ENCODE peak calls at places on chromosomes 4 and X, in four cellular contexts. D is GM13977, H is GM06990, W is ovary. R is an unnamed sample.

GRCh38 chr4:1047976-1048780 is 36.8 kb downstream of the FGFRL1 start:
- DNase-seq in D (no peak), H (no peak), W (peak), R (peak)

GRCh38 chr4:184907216-184907615 is 81.4 kb upstream of the ACSL1 start:
- DNase-seq in D (no peak), H (no peak), W (no peak), R (no peak)

GRCh38 chrX:78029663-78030062 is 60.2 kb upstream of the PGAM4 start:
- DNase-seq in D (no peak), H (no peak), W (peak), R (no peak)

GRCh38 chrX:39960219-39960618 is 137.5 kb downstream of the BCOR start:
- DNase-seq in D (no peak), H (no peak), W (no peak), R (no peak)

GRCh38 chr4:184274288-184274951 is 56.7 kb upstream of the ENPP6 start:
- DNase-seq in D (no peak), H (no peak), W (no peak), R (no peak)

GRCh38 chrX:84487365-84488353 is 14.6 kb downstream of the HDX start:
- DNase-seq in D (peak), H (peak), W (no peak), R (no peak)

GRCh38 chr4:169795585-169795984 is 37.8 kb upstream of the HPF1 start:
- DNase-seq in D (no peak), H (no peak), W (no peak), R (no peak)

GRCh38 chrX:267771-268261 is 13.4 kb upstream of the PLCXD1 start:
- DNase-seq in D (no peak), H (no peak), W (no peak), R (no peak)

GRCh38 chr4:57282556-57283310 is 172.5 kb upstream of the IGFBP7 start:
- DNase-seq in D (no peak), H (no peak), W (no peak), R (no peak)

GRCh38 chrX:148893395-148893794 is 393.0 kb downstream of the AFF2 start:
- DNase-seq in D (no peak), H (no peak), W (no peak), R (no peak)

GRCh38 chr4:41877020-41877796 is 58.0 kb upstream of the TMEM33 start:
- DNase-seq in D (no peak), H (no peak), W (no peak), R (no peak)

GRCh38 chr4:73653695-73654106 is 33.5 kb upstream of the RASSF6 start:
- DNase-seq in D (peak), H (peak), W (no peak), R (no peak)

GRCh38 chr4:8224596-8225289 is 25.7 kb downstream of the SH3TC1 start:
- DNase-seq in D (no peak), H (no peak), W (no peak), R (no peak)

GRCh38 chrX:8639949-8640348 is 92.0 kb downstream of the ANOS1 start:
- DNase-seq in D (no peak), H (no peak), W (no peak), R (no peak)

GRCh38 chr4:120724656-120725055 is 197.9 kb downstream of the PRDM5 start:
- DNase-seq in D (no peak), H (no peak), W (no peak), R (no peak)

GRCh38 chrX:137031517-137032377 is 2.0 kb downstream of the GPR101 start:
- DNase-seq in D (peak), H (peak), W (no peak), R (peak)

GRCh38 chrX:2748171-2748814 is 3.5 kb upstream of the XG start:
- DNase-seq in D (no peak), H (no peak), W (no peak), R (no peak)

GRCh38 chr4:182147391-182147790 is 95.8 kb upstream of the TENM3 start:
- DNase-seq in D (no peak), H (no peak), W (no peak), R (no peak)

GRCh38 chrX:114774691-114775090 is 190.8 kb downstream of the HTR2C start:
- DNase-seq in D (no peak), H (no peak), W (no peak), R (no peak)

GRCh38 chr4:111650553-111651183 is 494.6 kb upstream of the FAM241A start:
- DNase-seq in D (no peak), H (no peak), W (no peak), R (no peak)

GRCh38 chr4:105296672-105297071 is 150.0 kb downstream of the TET2 start:
- DNase-seq in D (no peak), H (no peak), W (no peak), R (no peak)

GRCh38 chr4:81627617-81628016 is 155.9 kb upstream of the RASGEF1B start:
- DNase-seq in D (no peak), H (no peak), W (no peak), R (no peak)

GRCh38 chr4:143178923-143179322 is 5.8 kb upstream of the USP38 start:
- DNase-seq in D (no peak), H (no peak), W (no peak), R (no peak)

GRCh38 chr4:7344650-7345049 is 90.1 kb downstream of the PSAPL1 start:
- DNase-seq in D (no peak), H (no peak), W (no peak), R (no peak)

GRCh38 chr4:124144302-124144701 is 568.2 kb downstream of the ANKRD50 start:
- DNase-seq in D (no peak), H (no peak), W (no peak), R (no peak)

GRCh38 chrX:2484721-2485459 is 15.9 kb downstream of the DHRSX start:
- DNase-seq in D (no peak), H (no peak), W (peak), R (no peak)

GRCh38 chr4:20624783-20625364 is 75.4 kb upstream of the PACRGL start:
- DNase-seq in D (no peak), H (no peak), W (no peak), R (no peak)

GRCh38 chr4:69800599-69800998 is 40.2 kb upstream of the SULT1B1 start:
- DNase-seq in D (no peak), H (no peak), W (no peak), R (no peak)

GRCh38 chr4:112910109-112910736 is 139.2 kb upstream of the ANK2 start:
- DNase-seq in D (no peak), H (no peak), W (peak), R (no peak)

GRCh38 chr4:138310498-138310897 is 68.3 kb upstream of the SLC7A11 start:
- DNase-seq in D (no peak), H (no peak), W (no peak), R (no peak)

GRCh38 chr4:53647547-53647946 is 56.3 kb upstream of the LNX1 start:
- DNase-seq in D (no peak), H (no peak), W (no peak), R (no peak)

GRCh38 chrX:22373094-22373493 is 100.4 kb downstream of the CBLL2 start:
- DNase-seq in D (no peak), H (no peak), W (no peak), R (no peak)

GRCh38 chr4:3436798-3437581 is 4.8 kb upstream of the HGFAC start:
- DNase-seq in D (no peak), H (no peak), W (peak), R (no peak)

GRCh38 chr4:14910411-14910810 is 91.9 kb upstream of the CPEB2 start:
- DNase-seq in D (no peak), H (no peak), W (no peak), R (no peak)
- TF ChIP-seq CTCF in D (no peak), H (no peak), W (no peak), R (no peak)

GRCh38 chrX:12113321-12113720 is 25.0 kb upstream of the FRMPD4 start:
- DNase-seq in D (no peak), H (no peak), W (no peak), R (no peak)

GRCh38 chrX:12118134-12118533 is 20.1 kb upstream of the FRMPD4 start:
- DNase-seq in D (no peak), H (no peak), W (no peak), R (no peak)

DNA sequence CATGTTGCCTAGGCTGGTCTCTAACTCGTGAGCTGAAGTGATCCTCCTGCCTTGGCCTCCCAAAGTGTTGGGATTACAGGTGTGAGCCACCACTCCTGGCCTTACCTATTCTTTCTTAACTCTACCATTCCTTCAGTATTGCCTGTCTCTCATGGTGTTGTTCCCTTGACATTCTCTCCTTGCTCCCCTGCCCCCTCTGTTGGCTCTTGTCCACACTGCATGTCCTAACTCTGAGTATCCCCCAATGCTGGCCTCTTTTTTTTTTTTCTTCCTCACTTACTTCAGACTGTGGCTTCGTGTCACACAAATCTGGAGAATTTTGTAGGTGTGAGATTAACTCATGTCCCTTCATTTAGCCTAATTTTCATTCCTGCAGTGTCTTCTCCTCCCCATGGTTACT is 22.9 kb upstream of the FRMPD4 start:
- DNase-seq in D (no peak), H (no peak), W (no peak), R (no peak)
- TF ChIP-seq CTCF in D (peak), H (peak), W (no peak), R (no peak)

DNA sequence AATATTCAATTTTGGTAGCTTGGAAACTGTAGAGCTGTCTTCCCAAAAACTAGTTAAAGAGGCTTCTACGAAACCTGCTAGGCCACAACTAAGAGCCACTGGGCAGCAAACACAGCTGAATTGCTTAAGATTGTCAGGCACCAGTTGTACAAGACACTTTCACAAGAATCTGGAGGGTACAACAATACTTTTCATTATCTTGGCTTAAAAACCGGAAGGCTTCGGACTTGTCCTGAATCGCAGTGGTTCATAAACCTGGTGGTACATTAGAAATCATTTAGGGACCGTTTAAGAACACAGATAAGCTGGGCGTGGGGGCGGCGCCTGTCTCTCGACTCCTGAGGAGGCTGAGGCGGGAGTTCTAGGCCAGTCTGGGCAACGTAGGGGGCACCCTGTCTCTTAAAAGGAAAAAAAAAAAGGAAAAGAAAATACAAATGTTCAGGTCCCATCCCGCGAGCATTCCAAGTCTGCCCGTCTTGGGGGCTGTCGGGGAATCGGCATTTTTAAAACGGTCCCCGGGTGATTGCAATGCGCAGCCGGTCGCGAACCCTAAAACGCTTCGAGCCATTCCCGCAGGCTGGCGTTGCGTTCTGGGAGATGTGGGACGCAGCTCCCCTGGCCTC is 763 bp downstream of the PYURF start:
- DNase-seq in D (peak), H (no peak), W (peak), R (peak)
- TF ChIP-seq CTCF in D (no peak), H (no peak), W (no peak), R (no peak)

DNA sequence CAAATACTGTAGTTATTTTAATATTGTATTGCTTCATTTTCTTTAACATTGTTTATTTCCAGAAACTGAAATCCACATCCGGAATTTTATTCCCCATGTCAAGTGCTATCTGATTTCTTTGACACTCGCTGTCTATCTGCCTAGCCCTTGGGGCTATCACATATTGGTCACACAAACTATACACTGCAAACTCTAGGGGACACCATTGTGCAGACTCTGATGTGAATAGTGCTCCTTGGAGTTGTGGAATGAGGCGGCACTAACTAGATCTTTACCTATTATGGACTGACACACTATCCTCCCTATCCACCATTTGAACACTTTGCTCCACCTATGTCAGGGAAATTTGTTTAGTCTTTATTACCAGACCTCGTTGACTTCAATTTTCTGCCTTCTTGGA is 534.5 kb downstream of the GLUD2 start:
- DNase-seq in D (no peak), H (no peak), W (no peak), R (no peak)
- TF ChIP-seq CTCF in D (peak), H (no peak), W (no peak), R (no peak)

GRCh38 chr4:180823116-180823515 is 1420.1 kb upstream of the TENM3 start:
- DNase-seq in D (no peak), H (no peak), W (no peak), R (no peak)

GRCh38 chr4:180827610-180828009 is 1415.6 kb upstream of the TENM3 start:
- DNase-seq in D (no peak), H (no peak), W (no peak), R (no peak)

GRCh38 chr4:180832086-180832485 is 1411.1 kb upstream of the TENM3 start:
- DNase-seq in D (no peak), H (no peak), W (no peak), R (no peak)

GRCh38 chr4:180827193-180827592 is 1416.0 kb upstream of the TENM3 start:
- DNase-seq in D (no peak), H (no peak), W (no peak), R (no peak)

GRCh38 chr4:180828455-180829018 is 1414.7 kb upstream of the TENM3 start:
- DNase-seq in D (peak), H (no peak), W (no peak), R (no peak)
- TF ChIP-seq CTCF in D (peak), H (peak), W (no peak), R (no peak)

DNA sequence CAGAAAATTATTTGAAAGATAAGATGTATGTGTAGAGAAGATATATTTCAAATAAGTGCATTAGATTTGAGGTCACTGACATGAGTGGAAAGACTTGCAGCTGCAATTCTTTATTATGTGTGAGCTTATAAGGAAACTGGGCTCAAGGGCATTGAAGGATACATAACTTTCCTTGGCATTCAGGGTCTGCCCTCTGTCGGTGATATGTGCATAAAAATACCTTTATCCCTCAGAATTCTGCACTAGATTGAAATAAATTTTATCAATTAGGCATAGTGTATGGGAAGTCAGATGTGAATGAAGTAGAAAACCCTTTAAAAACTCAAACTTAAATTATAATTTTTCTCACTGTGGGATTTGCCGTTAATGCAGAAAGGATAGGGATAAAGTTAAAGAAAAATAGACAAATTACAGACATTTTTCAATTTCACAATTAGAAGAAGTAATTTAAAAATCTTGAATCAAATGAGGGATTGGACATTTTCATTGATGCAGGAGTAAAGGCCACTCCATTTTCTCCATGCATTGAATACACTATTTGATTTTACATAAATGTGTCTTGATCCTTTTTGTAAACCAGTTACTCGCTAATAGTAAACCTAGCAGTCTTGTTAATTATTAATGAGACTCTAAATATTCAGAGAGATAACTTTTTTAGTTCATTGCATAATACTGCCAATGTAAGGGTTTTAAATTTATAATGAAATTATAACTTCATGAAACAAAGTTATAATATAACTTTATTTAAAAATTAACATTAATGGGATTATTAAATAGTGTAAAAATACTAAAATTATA is 21.0 kb upstream of the ETNPPL start:
- DNase-seq in D (no peak), H (no peak), W (no peak), R (no peak)
- TF ChIP-seq CTCF in D (no peak), H (no peak), W (no peak), R (no peak)